ENCODE peak calls at places on chromosome 2, in six cellular contexts. Q is astrocyte, S is heart left ventricle, J is A549, W is adrenal gland, K is lung. I is an unnamed sample. For H3K4me1, the result is how much of the 10 kb centered on the place peaks cover.

GRCh38 chr2:127218843-127219715 is 1.0 kb downstream of the CYP27C1 start:
- DNase-seq in W (no peak), S (no peak), Q (no peak), K (no peak), J (peak), I (peak)

GRCh38 chr2:47534179-47534919 is 131.4 kb downstream of the MSH2 start:
- DNase-seq in S (no peak), J (no peak), Q (peak), W (peak), K (no peak), I (peak)

GRCh38 chr2:167335627-167336026 is 447.3 kb downstream of the XIRP2 start:
- DNase-seq in W (no peak), Q (peak), K (no peak), S (no peak), J (no peak), I (peak)

GRCh38 chr2:20667531-20668401 is 822 bp downstream of the GDF7 start:
- DNase-seq in S (no peak), Q (no peak), W (no peak), K (no peak), J (no peak), I (no peak)

GRCh38 chr2:73972846-73973245 is 11.9 kb upstream of the TET3 start:
- DNase-seq in Q (no peak), W (no peak), K (no peak), J (no peak), S (no peak), I (no peak)

GRCh38 chr2:218881744-218882462 is 1.3 kb downstream of the WNT10A start:
- DNase-seq in J (no peak), W (no peak), Q (no peak), K (no peak), S (no peak), I (no peak)

GRCh38 chr2:10527585-10527984 is 79.5 kb upstream of the ODC1 start:
- DNase-seq in K (no peak), S (no peak), W (no peak), J (no peak), Q (no peak), I (no peak)

GRCh38 chr2:177551989-177552413 is 159.4 kb downstream of the AGPS start:
- DNase-seq in K (peak), Q (no peak), W (peak), S (peak), J (no peak), I (no peak)

GRCh38 chr2:46383784-46384456 is 86.7 kb downstream of the EPAS1 start:
- DNase-seq in K (peak), S (no peak), W (peak), Q (no peak), J (no peak), I (no peak)

GRCh38 chr2:70118798-70119454 is 31.6 kb downstream of the PCBP1 start:
- DNase-seq in S (no peak), J (no peak), K (no peak), Q (no peak), W (no peak), I (no peak)

GRCh38 chr2:12592296-12592695 is 124.4 kb upstream of the TRIB2 start:
- DNase-seq in S (no peak), Q (no peak), J (no peak), W (no peak), K (no peak), I (no peak)

GRCh38 chr2:28224648-28225471 is 167.8 kb upstream of the FOSL2 start:
- DNase-seq in W (no peak), K (no peak), Q (peak), S (no peak), J (no peak), I (peak)

GRCh38 chr2:120257522-120257921 is 4.9 kb downstream of the RALB start:
- DNase-seq in J (no peak), Q (no peak), S (no peak), W (no peak), K (no peak), I (peak)

GRCh38 chr2:85755122-85756027 is 1.6 kb downstream of the ATOH8 start:
- DNase-seq in S (no peak), W (no peak), Q (no peak), J (no peak), K (no peak), I (peak)

GRCh38 chr2:219499555-219499954 is 864 bp downstream of the GMPPA start:
- DNase-seq in K (no peak), Q (no peak), S (no peak), W (no peak), J (no peak), I (no peak)

GRCh38 chr2:95390272-95390880 is 12.1 kb upstream of the FAHD2A start:
- DNase-seq in J (no peak), W (no peak), S (no peak), Q (no peak), K (no peak), I (no peak)

GRCh38 chr2:188898261-188898660 is 75.9 kb upstream of the COL3A1 start:
- DNase-seq in W (no peak), S (no peak), Q (peak), K (no peak), J (no peak), I (no peak)

GRCh38 chr2:235024191-235024611 is 72.4 kb downstream of the SH3BP4 start:
- DNase-seq in Q (peak), S (no peak), J (no peak), W (no peak), K (no peak), I (no peak)

GRCh38 chr2:36376992-36377738 is 21.6 kb downstream of the CRIM1 start:
- DNase-seq in W (no peak), J (peak), K (no peak), Q (no peak), S (no peak), I (no peak)

GRCh38 chr2:175552902-175553301 is 371.4 kb upstream of the ATP5MC3 start:
- DNase-seq in J (no peak), K (no peak), S (no peak), Q (no peak), W (no peak), I (no peak)

GRCh38 chr2:64685430-64685829 is 31.7 kb upstream of the SERTAD2 start:
- DNase-seq in Q (no peak), J (no peak), W (no peak), K (no peak), S (no peak), I (no peak)

GRCh38 chr2:217958206-217958888 is 44.4 kb downstream of the TNS1 start:
- DNase-seq in K (no peak), Q (no peak), W (no peak), S (no peak), J (no peak), I (no peak)

GRCh38 chr2:180419212-180419611 is 412.1 kb upstream of the CWC22 start:
- DNase-seq in J (no peak), Q (no peak), W (no peak), K (no peak), S (no peak), I (no peak)

GRCh38 chr2:102359527-102359926 is 3.9 kb downstream of the IL18R1 start:
- DNase-seq in W (no peak), Q (no peak), S (no peak), K (no peak), J (no peak), I (no peak)

GRCh38 chr2:47118581-47118980 is 36.5 kb downstream of the STPG4 start:
- DNase-seq in K (no peak), J (no peak), S (no peak), W (no peak), Q (no peak), I (no peak)

GRCh38 chr2:116142828-116143227 is 1671.7 kb upstream of the DDX18 start:
- DNase-seq in K (no peak), Q (no peak), W (no peak), S (no peak), J (no peak), I (no peak)

GRCh38 chr2:1993711-1994682 is 249.7 kb upstream of the PXDN start:
- DNase-seq in W (no peak), S (no peak), J (no peak), Q (peak), K (no peak), I (no peak)

GRCh38 chr2:12340164-12340563 is 376.6 kb upstream of the TRIB2 start:
- DNase-seq in W (no peak), Q (peak), S (no peak), J (no peak), K (no peak), I (no peak)

GRCh38 chr2:150387586-150388288 is 99.7 kb downstream of the RND3 start:
- DNase-seq in Q (peak), S (no peak), K (no peak), W (no peak), J (no peak), I (no peak)

GRCh38 chr2:47069628-47070154 is 85.4 kb downstream of the STPG4 start:
- DNase-seq in S (peak), Q (peak), K (peak), W (peak), J (peak), I (peak)

GRCh38 chr2:138601438-138602165 is 100.0 kb downstream of the SPOPL start:
- DNase-seq in K (no peak), S (no peak), W (no peak), Q (peak), J (no peak), I (no peak)

GRCh38 chr2:231727621-231728020 is 19.3 kb downstream of the PTMA start:
- DNase-seq in K (no peak), W (no peak), S (no peak), J (no peak), Q (no peak), I (no peak)

GRCh38 chr2:144683955-144684354 is 164.0 kb upstream of the ZEB2 start:
- DNase-seq in K (no peak), W (no peak), S (no peak), J (no peak), Q (no peak), I (no peak)

GRCh38 chr2:10820562-10820961 is 8.0 kb upstream of the PDIA6 start:
- DNase-seq in S (no peak), W (no peak), K (no peak), J (no peak), Q (no peak), I (no peak)

GRCh38 chr2:1869987-1870386 is 125.7 kb upstream of the PXDN start:
- DNase-seq in S (no peak), J (no peak), Q (peak), K (no peak), W (no peak), I (peak)

GRCh38 chr2:189407161-189407943 is 33.9 kb upstream of the WDR75 start:
- DNase-seq in S (no peak), Q (peak), K (no peak), J (peak), W (no peak), I (peak)

GRCh38 chr2:172735646-172736418 is at the start of gene RAPGEF4:
- DNase-seq in S (no peak), K (no peak), W (no peak), Q (no peak), J (peak), I (no peak)

GRCh38 chr2:148812306-148812705 is 62.7 kb upstream of the KIF5C start:
- DNase-seq in W (peak), S (peak), J (no peak), K (no peak), Q (peak), I (no peak)

DNA sequence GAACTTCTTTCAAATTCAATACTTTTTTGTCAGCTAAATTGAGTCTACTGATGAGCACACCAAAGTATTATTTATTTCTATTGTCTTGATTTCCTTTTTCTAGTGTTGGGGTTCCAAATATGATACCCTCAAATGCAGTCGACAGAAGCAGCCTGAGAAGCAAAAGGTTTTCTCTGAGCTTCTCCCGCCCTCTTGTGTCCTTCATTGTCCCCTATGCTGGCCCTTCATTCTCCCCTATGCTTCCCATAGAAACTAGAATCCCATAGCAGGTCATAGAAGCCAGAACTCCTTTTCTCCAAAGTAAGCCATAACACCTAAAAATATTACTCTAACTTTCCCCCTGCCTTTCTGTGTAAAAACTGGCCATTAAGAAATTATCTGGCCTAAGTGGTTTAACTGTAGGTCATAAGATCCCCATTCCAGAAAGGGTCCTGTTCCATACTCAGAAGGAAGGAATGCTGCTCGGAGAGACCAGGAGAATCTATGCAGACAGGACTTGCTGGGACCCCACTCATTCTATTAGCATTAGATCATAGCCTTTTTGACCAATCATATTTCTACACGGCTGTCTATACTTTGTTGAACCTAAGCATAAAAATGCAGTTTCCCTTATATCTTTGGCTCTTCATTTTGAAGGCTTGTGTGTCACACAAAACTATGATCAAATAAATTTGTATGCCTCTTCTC is 764.6 kb upstream of the PKDCC start:
- DNase-seq in S (no peak), K (no peak), J (no peak), W (no peak), Q (peak), I (no peak)
- TF ChIP-seq CTCF in S (peak), K (no peak), J (no peak), W (no peak), Q (no peak), I (no peak)

DNA sequence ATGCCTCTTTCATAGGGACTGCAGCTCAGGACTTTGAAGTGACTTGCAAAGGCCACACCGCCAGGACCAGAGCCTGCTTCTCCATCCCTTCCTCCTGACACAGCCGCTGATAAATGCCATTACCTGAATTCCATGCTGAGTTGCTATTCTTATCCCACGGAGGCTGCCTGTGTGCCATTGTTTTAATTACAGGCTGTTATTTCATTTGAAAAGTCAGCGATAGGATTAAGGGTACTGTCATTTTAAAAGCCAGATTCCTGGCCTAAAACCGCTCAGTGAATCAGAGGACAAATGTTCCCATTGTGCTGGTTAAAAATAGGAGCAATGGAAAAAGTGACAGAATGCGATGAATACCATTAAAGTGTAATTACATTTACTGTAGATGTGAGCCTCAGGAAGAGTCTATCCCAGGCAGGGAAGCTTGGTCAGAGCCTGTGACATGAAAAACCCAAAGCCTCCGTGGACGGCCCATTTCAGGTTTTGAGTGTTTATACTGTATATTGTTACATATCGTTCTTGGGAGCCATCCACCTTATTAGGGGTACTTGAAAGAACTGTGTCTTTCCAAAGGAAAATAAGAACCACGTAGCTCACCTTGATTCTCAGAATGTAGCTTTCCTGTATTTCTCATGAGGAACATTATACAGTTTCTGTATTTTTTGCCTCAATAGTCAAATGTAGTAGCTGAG is 41.3 kb downstream of the PDCL3 start:
- DNase-seq in K (no peak), Q (peak), S (no peak), J (no peak), W (no peak), I (peak)
- H3K27ac ChIP-seq in K (peak), Q (peak), S (peak), J (no peak), W (no peak), I (no peak)

GRCh38 chr2:37784071-37784758 is 112.8 kb upstream of the CDC42EP3 start:
- DNase-seq in S (no peak), Q (no peak), J (no peak), W (no peak), K (no peak), I (no peak)
- H3K4me1 ChIP-seq in S (under half), Q (under half), J (under half), W (under half), K (under half), I (under half)

DNA sequence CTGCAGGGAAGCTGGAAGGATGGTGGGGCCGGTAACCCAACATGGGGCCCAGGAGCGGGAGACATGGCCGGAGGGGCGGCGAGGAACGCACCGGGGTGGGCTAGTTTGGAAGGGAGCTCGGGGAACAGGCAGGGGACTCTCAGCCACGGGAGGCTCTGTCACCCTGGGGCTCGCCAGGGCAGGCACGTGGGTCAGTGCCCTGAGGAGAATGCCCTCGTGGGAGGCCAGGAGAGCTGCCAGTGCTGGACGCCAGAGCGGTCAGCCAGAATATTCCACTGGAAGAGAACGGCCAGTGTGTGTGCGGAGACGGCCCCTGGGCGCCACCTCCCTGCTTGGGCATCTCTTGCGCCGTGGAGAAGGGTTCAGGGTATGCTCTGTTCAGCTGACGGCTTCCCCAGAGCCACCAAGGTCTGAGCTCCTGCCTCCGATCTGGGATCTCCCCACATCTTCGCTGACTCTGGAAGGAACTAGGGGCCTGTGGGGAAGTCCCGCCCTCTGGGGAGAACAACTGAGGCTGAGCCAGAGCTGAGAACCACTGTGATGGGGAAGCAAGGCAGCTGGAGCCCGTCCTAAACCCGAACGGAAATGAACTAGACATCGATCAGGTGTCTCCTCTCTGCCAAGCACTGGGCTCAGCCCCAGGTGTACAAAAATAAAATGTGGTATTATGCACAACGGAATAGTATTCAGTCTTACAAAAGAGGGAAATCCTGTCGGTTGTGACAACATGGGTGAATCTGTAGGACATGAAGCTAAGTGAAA is 49.3 kb downstream of the TNP1 start:
- DNase-seq in Q (no peak), W (no peak), K (no peak), J (no peak), S (no peak), I (no peak)
- TF ChIP-seq CTCF in Q (no peak), W (no peak), K (no peak), J (no peak), S (no peak), I (no peak)

GRCh38 chr2:101124684-101125366 is 26.4 kb downstream of the TBC1D8 start:
- DNase-seq in Q (peak), W (peak), J (peak), S (peak), K (peak), I (no peak)

GRCh38 chr2:101125374-101125773 is 25.8 kb downstream of the TBC1D8 start:
- DNase-seq in W (no peak), J (no peak), S (no peak), K (no peak), Q (peak), I (no peak)

GRCh38 chr2:101124061-101124460 is 27.1 kb downstream of the TBC1D8 start:
- DNase-seq in S (no peak), J (no peak), K (no peak), Q (no peak), W (no peak), I (no peak)

GRCh38 chr2:101127319-101128056 is 23.7 kb downstream of the TBC1D8 start:
- DNase-seq in Q (no peak), S (no peak), W (no peak), K (no peak), J (no peak), I (no peak)

GRCh38 chr2:101125799-101126198 is 25.4 kb downstream of the TBC1D8 start:
- DNase-seq in W (no peak), J (no peak), S (no peak), Q (no peak), K (no peak), I (no peak)
- H3K27ac ChIP-seq in W (no peak), J (peak), S (peak), Q (no peak), K (peak), I (no peak)

GRCh38 chr2:182170341-182170740 is 184.7 kb downstream of the PPP1R1C start:
- DNase-seq in W (no peak), J (no peak), S (no peak), K (no peak), Q (no peak), I (no peak)

DNA sequence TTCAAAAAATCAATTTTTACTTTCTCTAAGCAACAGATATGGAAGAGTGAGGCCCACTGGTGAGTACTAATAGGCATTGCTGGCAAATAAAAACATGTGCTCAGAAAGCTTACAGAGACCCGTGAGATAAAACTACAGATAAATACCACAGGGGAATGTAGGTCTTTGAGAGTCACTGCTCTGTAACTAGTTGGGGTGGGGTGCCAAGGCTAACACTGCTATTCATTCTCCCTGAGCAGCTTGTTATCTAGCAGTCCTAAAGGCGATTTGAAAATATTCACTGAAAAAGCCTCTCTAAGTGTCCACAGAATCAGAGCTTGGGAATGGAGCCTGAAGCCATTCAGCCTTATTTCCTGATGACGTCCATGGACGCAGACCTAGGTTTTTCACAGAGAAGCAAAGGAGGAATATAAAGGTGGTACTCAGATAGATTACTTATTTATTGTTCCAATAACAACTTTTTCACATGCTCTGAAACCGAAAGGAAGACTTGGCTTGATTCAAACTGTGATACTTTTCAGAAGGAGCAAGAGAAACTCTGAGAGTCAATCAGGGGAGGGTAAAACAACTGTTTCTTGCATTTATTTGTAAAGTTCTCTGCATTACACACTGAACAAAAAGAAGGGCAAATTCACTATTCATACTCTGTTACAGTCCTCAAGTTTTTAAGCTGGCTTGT is 188.4 kb downstream of the PPP1R1C start:
- DNase-seq in J (no peak), Q (peak), S (no peak), W (no peak), K (no peak), I (no peak)
- H3K4me1 ChIP-seq in J (under half), Q (under half), S (under half), W (under half), K (under half), I (under half)

GRCh38 chr2:155250800-155251199 is 552.3 kb downstream of the KCNJ3 start:
- DNase-seq in K (no peak), J (no peak), W (no peak), S (no peak), Q (no peak), I (peak)
- TF ChIP-seq CTCF in K (no peak), J (peak), W (no peak), S (no peak), Q (no peak), I (peak)

GRCh38 chr2:50006327-50006726 is 852.0 kb upstream of the FSHR start:
- DNase-seq in J (no peak), K (no peak), Q (no peak), W (no peak), S (no peak), I (no peak)
- H3K27ac ChIP-seq in J (no peak), K (no peak), Q (no peak), W (no peak), S (no peak), I (no peak)